ENCODE peak calls at places on chromosome 5, in seven cellular contexts. G is transverse colon; W is CD8-positive, alpha-beta memory T cell; O is mucosa of descending colon; N is neuronal stem cell; F is DND-41; U is fibroblast of lung. I is an unnamed sample.

GRCh38 chr5:78718827-78719226 is 70.3 kb upstream of the LHFPL2 start:
- DNase-seq in O (no peak), G (no peak), F (no peak), N (no peak), W (no peak), U (no peak), I (no peak)

GRCh38 chr5:89037090-89037489 is 154.1 kb upstream of the MEF2C start:
- DNase-seq in G (no peak), N (no peak), U (no peak), F (no peak), W (no peak), O (no peak), I (no peak)

GRCh38 chr5:2153350-2153749 is 270.6 kb upstream of the IRX4 start:
- DNase-seq in O (no peak), U (no peak), N (no peak), W (no peak), F (no peak), G (no peak), I (no peak)

GRCh38 chr5:100776244-100776643 is 126.8 kb downstream of the ST8SIA4 start:
- DNase-seq in U (peak; percentile 41), W (no peak), G (no peak), O (no peak), F (no peak), N (no peak), I (no peak)

GRCh38 chr5:144198386-144198785 is 27.7 kb downstream of the KCTD16 start:
- DNase-seq in O (no peak), N (no peak), U (peak; percentile 40), W (no peak), G (no peak), F (no peak), I (no peak)

GRCh38 chr5:96207420-96207819 is 225.6 kb downstream of the PCSK1 start:
- DNase-seq in G (no peak), W (no peak), U (no peak), N (no peak), O (no peak), F (no peak), I (no peak)

GRCh38 chr5:355379-355935 is 33.9 kb downstream of the AHRR start:
- DNase-seq in F (no peak), U (no peak), O (no peak), W (no peak), G (no peak), N (no peak), I (no peak)

GRCh38 chr5:113071401-113071800 is 94.8 kb downstream of the DCP2 start:
- DNase-seq in F (no peak), N (no peak), U (no peak), G (no peak), O (no peak), W (no peak), I (no peak)

GRCh38 chr5:109191153-109191558 is 218.6 kb downstream of the PJA2 start:
- DNase-seq in W (no peak), N (no peak), F (no peak), O (peak; percentile 34), G (peak; percentile 16), U (peak; percentile 87), I (no peak)

GRCh38 chr5:91189480-91190332 is 193.4 kb downstream of the ARRDC3 start:
- DNase-seq in W (no peak), U (peak; percentile 83), O (peak; percentile 27), G (peak; percentile 26), N (no peak), F (no peak), I (no peak)

GRCh38 chr5:67305401-67305800 is 108.8 kb upstream of the CD180 start:
- DNase-seq in W (no peak), U (no peak), O (no peak), F (no peak), N (no peak), G (no peak), I (no peak)

GRCh38 chr5:98771389-98772109 is 1.9 kb upstream of the RGMB start:
- DNase-seq in O (peak; percentile 93), U (peak; percentile 96), W (peak; percentile 78), G (peak; percentile 80), N (peak; percentile 86), F (peak; percentile 59), I (no peak)

GRCh38 chr5:176379881-176380280 is 8.5 kb downstream of the NOP16 start:
- DNase-seq in O (no peak), F (no peak), G (no peak), N (no peak), U (no peak), W (no peak), I (no peak)

GRCh38 chr5:177362871-177363507 is 5.3 kb downstream of the RGS14 start:
- DNase-seq in W (peak; percentile 67), U (peak; percentile 19), G (peak; percentile 81), O (peak; percentile 87), F (peak; percentile 28), N (peak; percentile 55), I (peak; percentile 77)

GRCh38 chr5:39427225-39427624 is 2.4 kb upstream of the DAB2 start:
- DNase-seq in G (no peak), W (no peak), N (no peak), F (no peak), O (no peak), U (peak; percentile 30), I (no peak)

GRCh38 chr5:102893942-102894341 is 138.8 kb downstream of the PAM start:
- DNase-seq in O (no peak), W (no peak), G (no peak), N (no peak), F (no peak), U (no peak), I (no peak)

GRCh38 chr5:52786937-52787599 is 648 bp upstream of the ITGA1 start:
- DNase-seq in G (peak; percentile 64), F (no peak), U (no peak), O (peak; percentile 72), N (no peak), W (peak; percentile 49), I (no peak)

GRCh38 chr5:76870046-76870445 is 20.2 kb downstream of the S100Z start:
- DNase-seq in W (no peak), O (no peak), N (no peak), F (no peak), G (no peak), U (no peak), I (no peak)

GRCh38 chr5:93584531-93585053 is 1.6 kb downstream of the NR2F1 start:
- DNase-seq in U (no peak), F (no peak), W (no peak), N (no peak), G (no peak), O (no peak), I (no peak)

GRCh38 chr5:78640622-78641021 is 8.0 kb downstream of the LHFPL2 start:
- DNase-seq in G (no peak), O (no peak), W (no peak), N (no peak), F (no peak), U (no peak), I (no peak)

GRCh38 chr5:140767444-140767843 is 18.5 kb upstream of the PCDHA1 start:
- DNase-seq in O (no peak), U (no peak), G (no peak), N (no peak), F (no peak), W (no peak), I (no peak)
- H3K9me3 ChIP-seq in O (peaks cover 95% of the 10 kb centered on the region), U (no peaks in the 10 kb centered on the region), G (peaks cover 98% of the 10 kb centered on the region), N (peaks cover 51% of the 10 kb centered on the region), F (peaks cover 65% of the 10 kb centered on the region), W (peaks cover 37% of the 10 kb centered on the region), I (peaks cover 31% of the 10 kb centered on the region)

DNA sequence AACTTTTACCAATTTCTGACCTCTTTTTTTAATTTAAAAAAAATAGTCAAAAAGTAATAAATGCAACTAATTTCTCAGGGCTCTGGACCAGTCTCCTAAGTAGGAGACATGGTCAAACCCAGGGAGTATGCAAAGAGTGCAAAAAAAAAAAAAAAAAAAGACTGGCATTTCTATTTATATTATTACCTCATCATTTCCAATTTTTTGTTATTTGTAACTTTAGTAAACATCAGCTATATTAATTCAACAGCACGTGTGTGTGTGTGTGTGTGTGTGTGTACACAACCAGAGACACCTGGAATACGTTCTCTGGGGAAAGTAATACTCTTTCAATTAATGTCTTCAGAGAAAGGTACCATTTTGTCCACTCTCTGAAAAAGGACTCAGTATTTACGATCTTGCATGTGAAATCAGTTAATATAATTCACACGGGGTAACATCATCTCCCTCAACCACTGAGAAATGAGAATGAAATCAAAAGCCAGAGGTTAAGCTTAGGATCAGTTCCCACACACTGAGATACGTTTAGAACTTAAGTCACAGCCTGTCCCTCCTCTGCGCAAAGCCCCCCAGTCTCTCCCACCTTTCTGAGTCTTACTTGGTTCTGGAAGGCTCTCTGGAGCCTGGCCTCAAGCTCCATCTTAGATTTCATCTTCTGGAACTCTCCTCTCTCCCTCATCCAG is 21.9 kb downstream of the ZNF608 start:
- DNase-seq in O (no peak), F (no peak), N (no peak), W (no peak), U (no peak), G (no peak), I (no peak)
- H3K9me3 ChIP-seq in O (no peaks in the 10 kb centered on the region), F (no peaks in the 10 kb centered on the region), N (peaks cover 14% of the 10 kb centered on the region), W (no peaks in the 10 kb centered on the region), U (no peaks in the 10 kb centered on the region), G (no peaks in the 10 kb centered on the region), I (peaks cover 2% of the 10 kb centered on the region)

DNA sequence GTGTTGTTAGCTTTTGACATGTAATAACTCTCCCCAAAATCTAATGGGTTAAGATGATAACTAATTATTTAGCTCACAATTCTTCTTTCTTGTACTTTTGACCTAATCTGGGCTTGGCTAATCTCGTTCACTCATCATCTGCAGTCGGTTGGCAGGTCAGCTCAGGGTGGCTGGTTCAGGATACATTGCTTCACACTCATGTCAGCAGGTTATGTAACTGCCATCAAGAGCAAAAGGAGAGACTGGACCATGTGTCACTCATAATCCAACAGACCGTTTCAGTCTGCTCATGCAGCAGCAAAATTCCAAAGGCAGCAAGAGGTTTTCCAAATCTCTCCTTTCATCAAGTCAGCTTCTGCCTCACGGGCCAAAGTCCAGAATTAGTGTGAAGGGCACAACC is 998.4 kb upstream of the CTNND2 start:
- DNase-seq in O (no peak), G (no peak), F (no peak), U (no peak), W (no peak), N (no peak), I (no peak)
- H3K9me3 ChIP-seq in O (peaks cover 38% of the 10 kb centered on the region), G (peaks cover 4% of the 10 kb centered on the region), F (no peaks in the 10 kb centered on the region), U (no peaks in the 10 kb centered on the region), W (no peaks in the 10 kb centered on the region), N (no peaks in the 10 kb centered on the region), I (no peaks in the 10 kb centered on the region)

DNA sequence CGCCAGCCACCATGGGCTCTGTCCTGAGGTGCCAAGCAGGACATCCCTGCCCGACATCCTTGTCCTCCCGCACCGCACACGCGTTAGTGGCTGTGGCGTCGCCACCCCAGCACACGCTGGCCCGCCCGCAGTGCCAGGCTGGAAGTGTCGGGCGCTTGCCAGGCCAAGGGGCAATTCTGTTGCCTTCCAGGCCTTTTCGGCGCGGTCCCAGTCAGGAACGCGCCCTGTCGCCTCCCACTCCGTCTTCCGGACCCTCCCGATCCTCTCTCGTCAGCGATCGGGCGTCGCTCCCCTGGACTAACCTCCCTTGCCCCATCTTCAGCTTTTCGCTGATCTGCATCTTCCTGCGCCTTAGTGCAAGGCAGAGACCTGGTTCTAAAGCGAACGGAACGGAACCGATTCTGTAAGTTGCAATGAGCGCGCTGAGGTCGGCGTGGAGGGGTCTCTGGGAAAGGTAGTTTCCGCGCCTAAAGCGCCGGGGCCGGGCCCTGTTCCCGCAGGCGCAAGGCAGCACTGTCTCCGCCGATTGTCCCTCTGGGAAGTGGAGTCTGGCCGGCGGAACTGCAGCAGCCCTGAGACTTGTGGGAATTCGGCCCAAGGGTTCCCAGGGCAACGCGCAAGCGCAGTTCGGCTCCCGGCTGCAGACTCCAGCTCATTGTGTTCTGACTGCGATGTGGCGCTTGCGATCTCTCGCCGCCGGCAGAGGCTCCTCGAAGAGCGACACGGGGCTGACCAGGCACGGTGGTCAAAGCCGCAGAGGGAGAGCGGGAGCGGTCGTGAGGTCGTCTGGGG is at the start of gene ZNF454:
- DNase-seq in U (peak; percentile 97), G (peak; percentile 82), O (peak; percentile 87), W (no peak), F (no peak), N (peak; percentile 86), I (no peak)
- H3K9me3 ChIP-seq in U (no peaks in the 10 kb centered on the region), G (peaks cover 44% of the 10 kb centered on the region), O (peaks cover 73% of the 10 kb centered on the region), W (peaks cover 25% of the 10 kb centered on the region), F (peaks cover 51% of the 10 kb centered on the region), N (peaks cover 92% of the 10 kb centered on the region), I (peaks cover 20% of the 10 kb centered on the region)

GRCh38 chr5:180241600-180241999 is 32.6 kb upstream of the RASGEF1C start:
- DNase-seq in O (no peak), N (no peak), U (no peak), F (no peak), G (no peak), W (no peak), I (no peak)
- H3K9me3 ChIP-seq in O (peaks cover 5% of the 10 kb centered on the region), N (peaks cover 60% of the 10 kb centered on the region), U (no peaks in the 10 kb centered on the region), F (no peaks in the 10 kb centered on the region), G (no peaks in the 10 kb centered on the region), W (no peaks in the 10 kb centered on the region), I (peaks cover 5% of the 10 kb centered on the region)